ENCODE peak calls at places on chromosomes 16 and 17, in seven cellular contexts. J, S, L, B, N, P and D are unnamed samples.

GRCh38 chr16:63856537-63856936 is 1265.3 kb downstream of the CDH11 start:
- DNase-seq in J (no peak), S (no peak), L (no peak), B (no peak), N (no peak), P (no peak), D (no peak)

GRCh38 chr16:77951788-77952187 is 70.6 kb upstream of the CLEC3A start:
- DNase-seq in J (peak), S (no peak), L (peak), B (no peak), N (no peak), P (no peak), D (peak)

GRCh38 chr17:58337126-58337599 is 8.6 kb upstream of the TSPOAP1 start:
- DNase-seq in J (no peak), S (peak), L (no peak), B (no peak), N (no peak), P (peak), D (no peak)

GRCh38 chr17:22514767-22515320 is 822.5 kb downstream of the KCNJ18 start:
- DNase-seq in J (no peak), S (no peak), L (no peak), B (no peak), N (no peak), P (no peak), D (no peak)

GRCh38 chr16:19212059-19212458 is 44.0 kb downstream of the SYT17 start:
- DNase-seq in J (no peak), S (no peak), L (no peak), B (no peak), N (no peak), P (no peak), D (no peak)

GRCh38 chr16:66917741-66918140 is 944 bp downstream of the CDH16 start:
- DNase-seq in J (no peak), S (no peak), L (no peak), B (no peak), N (no peak), P (no peak), D (no peak)

GRCh38 chr16:51875834-51876725 is 670.9 kb downstream of the TOX3 start:
- DNase-seq in J (no peak), S (no peak), L (no peak), B (no peak), N (no peak), P (no peak), D (peak)

GRCh38 chr17:8922451-8922850 is 43.1 kb downstream of the PIK3R5 start:
- DNase-seq in J (no peak), S (peak), L (peak), B (no peak), N (peak), P (no peak), D (peak)